ENCODE peak calls at places on chromosomes 13 and 19, in ten cellular contexts. One of them, this sample, is unnamed. For H3K4me1, the result is how much of the 10 kb centered on the place peaks cover.

GRCh38 chr13:28237944-28238343 is 99.6 kb downstream of the PAN3 start:
- DNase-seq in psoas muscle: no peak
- DNase-seq in cardiac muscle cell: no peak
- DNase-seq in kidney: no peak
- DNase-seq in tibial nerve: no peak
- DNase-seq in CD8-positive, alpha-beta T cell: no peak
- DNase-seq in CD4-positive, CD25-positive, alpha-beta regulatory T cell: no peak
- DNase-seq in ovary: no peak
- DNase-seq in breast epithelium: no peak
- DNase-seq in fibroblast of lung: no peak
- DNase-seq in this sample: no peak

GRCh38 chr19:14472202-14472961 is 2.8 kb downstream of the PTGER1 start:
- DNase-seq in psoas muscle: peak
- DNase-seq in cardiac muscle cell: peak
- DNase-seq in kidney: peak
- DNase-seq in tibial nerve: peak
- DNase-seq in CD8-positive, alpha-beta T cell: peak
- DNase-seq in CD4-positive, CD25-positive, alpha-beta regulatory T cell: peak
- DNase-seq in ovary: peak
- DNase-seq in breast epithelium: no peak
- DNase-seq in fibroblast of lung: no peak
- DNase-seq in this sample: peak

GRCh38 chr13:76820759-76821158 is 65.4 kb downstream of the KCTD12 start:
- DNase-seq in psoas muscle: peak
- DNase-seq in cardiac muscle cell: no peak
- DNase-seq in kidney: no peak
- DNase-seq in tibial nerve: peak
- DNase-seq in CD8-positive, alpha-beta T cell: no peak
- DNase-seq in CD4-positive, CD25-positive, alpha-beta regulatory T cell: no peak
- DNase-seq in ovary: no peak
- DNase-seq in breast epithelium: peak
- DNase-seq in fibroblast of lung: no peak
- DNase-seq in this sample: peak

GRCh38 chr19:50435221-50435620 is 2.5 kb downstream of the MYBPC2 start:
- DNase-seq in psoas muscle: no peak
- DNase-seq in cardiac muscle cell: no peak
- DNase-seq in kidney: no peak
- DNase-seq in tibial nerve: no peak
- DNase-seq in CD8-positive, alpha-beta T cell: no peak
- DNase-seq in CD4-positive, CD25-positive, alpha-beta regulatory T cell: no peak
- DNase-seq in ovary: no peak
- DNase-seq in breast epithelium: no peak
- DNase-seq in fibroblast of lung: no peak
- DNase-seq in this sample: no peak

GRCh38 chr13:79932556-79932955 is 408.4 kb downstream of the SPRY2 start:
- DNase-seq in psoas muscle: no peak
- DNase-seq in cardiac muscle cell: no peak
- DNase-seq in kidney: no peak
- DNase-seq in tibial nerve: no peak
- DNase-seq in CD8-positive, alpha-beta T cell: no peak
- DNase-seq in CD4-positive, CD25-positive, alpha-beta regulatory T cell: no peak
- DNase-seq in ovary: no peak
- DNase-seq in breast epithelium: no peak
- DNase-seq in fibroblast of lung: no peak
- DNase-seq in this sample: no peak

GRCh38 chr13:74770361-74770760 is 636.2 kb upstream of the KLF12 start:
- DNase-seq in psoas muscle: no peak
- DNase-seq in cardiac muscle cell: no peak
- DNase-seq in kidney: no peak
- DNase-seq in tibial nerve: no peak
- DNase-seq in CD8-positive, alpha-beta T cell: no peak
- DNase-seq in CD4-positive, CD25-positive, alpha-beta regulatory T cell: no peak
- DNase-seq in ovary: no peak
- DNase-seq in breast epithelium: no peak
- DNase-seq in fibroblast of lung: peak
- DNase-seq in this sample: no peak

GRCh38 chr19:13420780-13421179 is 85.5 kb downstream of the CACNA1A start:
- DNase-seq in psoas muscle: no peak
- DNase-seq in cardiac muscle cell: no peak
- DNase-seq in kidney: no peak
- DNase-seq in tibial nerve: no peak
- DNase-seq in CD8-positive, alpha-beta T cell: no peak
- DNase-seq in CD4-positive, CD25-positive, alpha-beta regulatory T cell: no peak
- DNase-seq in ovary: no peak
- DNase-seq in breast epithelium: no peak
- DNase-seq in fibroblast of lung: no peak
- DNase-seq in this sample: no peak

GRCh38 chr13:110113284-110113764 is 193.6 kb downstream of the COL4A1 start:
- DNase-seq in psoas muscle: peak
- DNase-seq in cardiac muscle cell: no peak
- DNase-seq in kidney: no peak
- DNase-seq in tibial nerve: no peak
- DNase-seq in CD8-positive, alpha-beta T cell: no peak
- DNase-seq in CD4-positive, CD25-positive, alpha-beta regulatory T cell: no peak
- DNase-seq in ovary: no peak
- DNase-seq in breast epithelium: no peak
- DNase-seq in fibroblast of lung: peak
- DNase-seq in this sample: no peak

GRCh38 chr13:112877066-112877465 is 91.9 kb upstream of the MCF2L start:
- DNase-seq in psoas muscle: no peak
- DNase-seq in cardiac muscle cell: no peak
- DNase-seq in kidney: peak
- DNase-seq in tibial nerve: no peak
- DNase-seq in CD8-positive, alpha-beta T cell: no peak
- DNase-seq in CD4-positive, CD25-positive, alpha-beta regulatory T cell: no peak
- DNase-seq in ovary: no peak
- DNase-seq in breast epithelium: no peak
- DNase-seq in fibroblast of lung: no peak
- DNase-seq in this sample: no peak

GRCh38 chr19:38661166-38661565 is 13.7 kb downstream of the ACTN4 start:
- DNase-seq in psoas muscle: no peak
- DNase-seq in cardiac muscle cell: no peak
- DNase-seq in kidney: no peak
- DNase-seq in tibial nerve: no peak
- DNase-seq in CD8-positive, alpha-beta T cell: no peak
- DNase-seq in CD4-positive, CD25-positive, alpha-beta regulatory T cell: no peak
- DNase-seq in ovary: no peak
- DNase-seq in breast epithelium: no peak
- DNase-seq in fibroblast of lung: no peak
- DNase-seq in this sample: no peak

GRCh38 chr19:38656171-38656981 is 8.9 kb downstream of the ACTN4 start:
- DNase-seq in psoas muscle: no peak
- DNase-seq in cardiac muscle cell: no peak
- DNase-seq in kidney: no peak
- DNase-seq in tibial nerve: no peak
- DNase-seq in CD8-positive, alpha-beta T cell: peak
- DNase-seq in CD4-positive, CD25-positive, alpha-beta regulatory T cell: peak
- DNase-seq in ovary: no peak
- DNase-seq in breast epithelium: no peak
- DNase-seq in fibroblast of lung: peak
- DNase-seq in this sample: no peak

GRCh38 chr19:38657633-38658222 is 10.3 kb downstream of the ACTN4 start:
- DNase-seq in psoas muscle: no peak
- DNase-seq in cardiac muscle cell: no peak
- DNase-seq in kidney: no peak
- DNase-seq in tibial nerve: no peak
- DNase-seq in CD8-positive, alpha-beta T cell: no peak
- DNase-seq in CD4-positive, CD25-positive, alpha-beta regulatory T cell: peak
- DNase-seq in ovary: no peak
- DNase-seq in breast epithelium: no peak
- DNase-seq in fibroblast of lung: peak
- DNase-seq in this sample: no peak

GRCh38 chr19:38660724-38661123 is 13.3 kb downstream of the ACTN4 start:
- DNase-seq in psoas muscle: no peak
- DNase-seq in cardiac muscle cell: no peak
- DNase-seq in kidney: no peak
- DNase-seq in tibial nerve: no peak
- DNase-seq in CD8-positive, alpha-beta T cell: no peak
- DNase-seq in CD4-positive, CD25-positive, alpha-beta regulatory T cell: no peak
- DNase-seq in ovary: no peak
- DNase-seq in breast epithelium: no peak
- DNase-seq in fibroblast of lung: no peak
- DNase-seq in this sample: no peak

DNA sequence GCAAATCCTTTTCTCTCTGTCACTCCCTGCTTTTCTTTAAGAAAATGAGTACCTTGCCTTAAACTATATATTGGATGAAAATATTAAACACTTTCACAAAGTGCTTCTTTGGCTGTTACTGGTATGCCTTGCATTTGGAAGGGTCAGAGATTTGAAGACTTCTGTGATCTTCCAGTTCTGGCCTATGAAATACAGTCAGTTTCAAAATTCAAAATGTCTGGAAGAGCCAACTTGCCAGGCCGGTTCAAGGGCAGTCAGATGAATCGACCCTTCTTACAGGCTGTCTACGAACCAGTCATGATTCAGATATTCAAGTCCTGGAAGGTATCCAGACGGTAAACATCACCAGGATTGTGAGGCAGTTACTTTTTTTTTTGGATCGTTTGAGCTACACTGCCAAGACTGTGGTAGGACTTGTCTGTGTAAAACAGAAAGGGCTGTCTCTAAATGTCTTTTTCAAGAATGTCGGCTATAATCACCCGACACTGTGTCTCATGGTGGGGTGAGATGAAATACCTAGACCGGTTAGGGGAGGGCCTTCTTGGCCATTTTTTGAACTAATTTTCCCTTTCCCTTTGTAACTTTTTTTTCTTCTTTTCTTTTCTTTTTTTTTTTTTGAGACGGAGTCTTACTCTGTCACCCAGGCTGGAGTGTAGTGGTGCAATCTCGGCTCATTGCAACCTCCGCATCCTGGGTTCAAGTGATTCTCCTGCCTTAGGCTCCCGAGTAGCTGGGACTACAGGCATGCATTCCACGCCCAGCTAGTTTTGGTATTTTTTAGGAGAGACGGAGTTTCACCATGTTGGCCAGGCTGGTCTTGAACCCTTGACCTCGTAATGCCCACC is 11.2 kb downstream of the ACTN4 start:
- DNase-seq in psoas muscle: no peak
- DNase-seq in cardiac muscle cell: peak
- DNase-seq in kidney: no peak
- DNase-seq in tibial nerve: no peak
- DNase-seq in CD8-positive, alpha-beta T cell: no peak
- DNase-seq in CD4-positive, CD25-positive, alpha-beta regulatory T cell: no peak
- DNase-seq in ovary: no peak
- DNase-seq in breast epithelium: peak
- DNase-seq in fibroblast of lung: peak
- DNase-seq in this sample: peak
- H3K4me1 ChIP-seq in psoas muscle: half or more
- H3K4me1 ChIP-seq in cardiac muscle cell: half or more
- H3K4me1 ChIP-seq in kidney: half or more
- H3K4me1 ChIP-seq in tibial nerve: half or more
- H3K4me1 ChIP-seq in CD8-positive, alpha-beta T cell: half or more
- H3K4me1 ChIP-seq in CD4-positive, CD25-positive, alpha-beta regulatory T cell: half or more
- H3K4me1 ChIP-seq in ovary: under half
- H3K4me1 ChIP-seq in breast epithelium: under half
- H3K4me1 ChIP-seq in fibroblast of lung: half or more
- H3K4me1 ChIP-seq in this sample: half or more

GRCh38 chr19:37936166-37936565 is 29.2 kb downstream of the SIPA1L3 start:
- DNase-seq in psoas muscle: no peak
- DNase-seq in cardiac muscle cell: no peak
- DNase-seq in kidney: no peak
- DNase-seq in tibial nerve: no peak
- DNase-seq in CD8-positive, alpha-beta T cell: no peak
- DNase-seq in CD4-positive, CD25-positive, alpha-beta regulatory T cell: no peak
- DNase-seq in ovary: no peak
- DNase-seq in breast epithelium: no peak
- DNase-seq in fibroblast of lung: no peak
- DNase-seq in this sample: no peak
- H3K27ac ChIP-seq in psoas muscle: no peak
- H3K27ac ChIP-seq in cardiac muscle cell: no peak
- H3K27ac ChIP-seq in kidney: no peak
- H3K27ac ChIP-seq in tibial nerve: no peak
- H3K27ac ChIP-seq in CD8-positive, alpha-beta T cell: no peak
- H3K27ac ChIP-seq in CD4-positive, CD25-positive, alpha-beta regulatory T cell: no peak
- H3K27ac ChIP-seq in ovary: no peak
- H3K27ac ChIP-seq in breast epithelium: no peak
- H3K27ac ChIP-seq in fibroblast of lung: no peak
- H3K27ac ChIP-seq in this sample: no peak

DNA sequence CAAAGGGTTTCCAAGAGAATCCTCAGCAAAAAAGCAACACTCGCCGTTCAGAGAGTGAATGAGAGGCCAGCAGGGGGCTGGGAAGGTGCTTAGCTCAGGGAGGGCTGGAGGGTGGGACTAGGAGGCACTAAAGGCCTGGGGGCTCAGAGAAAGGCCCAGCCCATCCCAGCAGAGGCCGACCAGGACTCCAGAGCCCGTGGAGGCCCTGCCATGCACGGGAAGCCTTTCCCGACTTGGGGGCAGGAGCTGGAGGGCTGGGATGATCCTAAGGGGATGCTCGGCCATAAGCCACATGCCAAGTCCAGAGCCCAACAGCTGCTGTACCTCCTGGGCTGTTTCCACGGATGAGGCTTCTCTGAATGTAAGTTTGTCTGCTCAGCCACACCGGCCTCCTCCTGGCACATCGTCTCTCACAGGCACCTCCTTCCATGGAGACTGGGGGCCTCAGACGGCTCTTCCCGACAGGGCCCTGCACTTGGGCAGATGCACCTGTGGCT is 19.5 kb downstream of the RASA3 start:
- DNase-seq in psoas muscle: peak
- DNase-seq in cardiac muscle cell: no peak
- DNase-seq in kidney: no peak
- DNase-seq in tibial nerve: peak
- DNase-seq in CD8-positive, alpha-beta T cell: peak
- DNase-seq in CD4-positive, CD25-positive, alpha-beta regulatory T cell: no peak
- DNase-seq in ovary: no peak
- DNase-seq in breast epithelium: no peak
- DNase-seq in fibroblast of lung: no peak
- DNase-seq in this sample: no peak
- H3K4me1 ChIP-seq in psoas muscle: half or more
- H3K4me1 ChIP-seq in cardiac muscle cell: under half
- H3K4me1 ChIP-seq in kidney: under half
- H3K4me1 ChIP-seq in tibial nerve: under half
- H3K4me1 ChIP-seq in CD8-positive, alpha-beta T cell: half or more
- H3K4me1 ChIP-seq in CD4-positive, CD25-positive, alpha-beta regulatory T cell: half or more
- H3K4me1 ChIP-seq in ovary: under half
- H3K4me1 ChIP-seq in breast epithelium: under half
- H3K4me1 ChIP-seq in fibroblast of lung: half or more
- H3K4me1 ChIP-seq in this sample: under half

DNA sequence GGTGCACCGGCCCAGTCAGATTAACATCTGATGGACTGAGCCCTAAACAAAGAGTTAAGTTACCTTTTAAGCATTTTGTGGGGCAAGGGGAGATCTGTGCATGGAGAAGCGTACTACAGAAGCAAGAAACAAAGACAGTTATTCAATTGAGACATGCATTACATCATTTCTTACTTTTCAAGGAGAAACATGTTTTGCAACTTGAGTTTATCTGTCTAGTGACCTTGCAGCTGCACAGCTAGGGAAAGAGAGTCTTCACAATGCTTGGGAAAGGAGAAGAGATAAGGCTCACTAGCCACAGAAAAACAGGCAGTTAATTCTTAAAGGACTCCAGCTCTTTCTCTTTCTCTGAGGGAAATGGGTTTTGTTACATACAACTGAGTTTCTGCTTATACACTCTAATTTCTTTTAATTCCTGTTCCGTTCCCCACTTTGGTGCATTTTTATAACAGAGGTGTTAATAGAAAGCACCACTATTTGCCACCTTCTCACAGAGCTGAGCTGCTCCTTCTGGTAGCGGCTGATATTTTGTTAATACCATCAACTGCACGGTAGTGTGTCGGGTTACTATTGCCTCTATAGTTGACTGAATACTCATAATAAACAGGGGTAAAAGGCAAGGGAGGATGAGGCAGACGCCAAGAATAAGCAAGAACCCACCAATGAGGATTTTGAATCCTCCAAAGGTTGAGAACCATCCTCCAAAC is 55.9 kb downstream of the ZNF431 start:
- DNase-seq in psoas muscle: no peak
- DNase-seq in cardiac muscle cell: no peak
- DNase-seq in kidney: no peak
- DNase-seq in tibial nerve: no peak
- DNase-seq in CD8-positive, alpha-beta T cell: no peak
- DNase-seq in CD4-positive, CD25-positive, alpha-beta regulatory T cell: no peak
- DNase-seq in ovary: no peak
- DNase-seq in breast epithelium: no peak
- DNase-seq in fibroblast of lung: no peak
- DNase-seq in this sample: peak
- H3K27ac ChIP-seq in psoas muscle: no peak
- H3K27ac ChIP-seq in cardiac muscle cell: no peak
- H3K27ac ChIP-seq in kidney: no peak
- H3K27ac ChIP-seq in tibial nerve: no peak
- H3K27ac ChIP-seq in CD8-positive, alpha-beta T cell: no peak
- H3K27ac ChIP-seq in CD4-positive, CD25-positive, alpha-beta regulatory T cell: no peak
- H3K27ac ChIP-seq in ovary: peak
- H3K27ac ChIP-seq in breast epithelium: no peak
- H3K27ac ChIP-seq in fibroblast of lung: no peak
- H3K27ac ChIP-seq in this sample: peak

This sample was measured in testis.